ENCODE peak calls at places on chromosomes 3 and 15, in five cellular contexts. One of them, this sample, is unnamed.

GRCh38 chr3:129161860-129162271 is 1.0 kb upstream of the ISY1 start:
- DNase-seq in K562: peak; percentile 21
- DNase-seq in HepG2: peak; percentile 18
- DNase-seq in GM12878: no peak
- DNase-seq in SK-N-SH: peak; percentile 38
- DNase-seq in this sample: peak; percentile 51

GRCh38 chr15:77187751-77188464 is 117.0 kb upstream of the TSPAN3 start:
- DNase-seq in K562: no peak
- DNase-seq in HepG2: no peak
- DNase-seq in SK-N-SH: no peak
- DNase-seq in GM12878: peak; percentile 73
- DNase-seq in this sample: peak; percentile 32

GRCh38 chr15:53739187-53739586 is 20.3 kb downstream of the WDR72 start:
- DNase-seq in GM12878: no peak
- DNase-seq in HepG2: no peak
- DNase-seq in SK-N-SH: no peak
- DNase-seq in K562: no peak
- DNase-seq in this sample: no peak

GRCh38 chr15:91196768-91197167 is 96.7 kb downstream of the SV2B start:
- DNase-seq in HepG2: no peak
- DNase-seq in SK-N-SH: peak; percentile 18
- DNase-seq in GM12878: no peak
- DNase-seq in K562: no peak
- DNase-seq in this sample: no peak

GRCh38 chr3:161142486-161142885 is 37.3 kb upstream of the B3GALNT1 start:
- DNase-seq in GM12878: no peak
- DNase-seq in SK-N-SH: no peak
- DNase-seq in HepG2: no peak
- DNase-seq in K562: no peak
- DNase-seq in this sample: no peak

GRCh38 chr15:50225057-50225456 is 40.5 kb downstream of the HDC start:
- DNase-seq in GM12878: no peak
- DNase-seq in SK-N-SH: no peak
- DNase-seq in HepG2: no peak
- DNase-seq in K562: no peak
- DNase-seq in this sample: no peak

GRCh38 chr15:67125589-67126502 is 60.4 kb downstream of the SMAD3 start:
- DNase-seq in HepG2: no peak
- DNase-seq in SK-N-SH: no peak
- DNase-seq in GM12878: no peak
- DNase-seq in K562: peak; percentile 78
- DNase-seq in this sample: no peak

GRCh38 chr3:141331370-141332318 is 36.7 kb upstream of the ZBTB38 start:
- DNase-seq in SK-N-SH: no peak
- DNase-seq in K562: peak; percentile 86
- DNase-seq in HepG2: peak; percentile 53
- DNase-seq in GM12878: peak; percentile 69
- DNase-seq in this sample: no peak

GRCh38 chr3:188627652-188628051 is 473.7 kb downstream of the LPP start:
- DNase-seq in SK-N-SH: no peak
- DNase-seq in HepG2: no peak
- DNase-seq in K562: no peak
- DNase-seq in GM12878: no peak
- DNase-seq in this sample: no peak

GRCh38 chr3:56928379-56929068 is 126.8 kb upstream of the ARHGEF3 start:
- DNase-seq in GM12878: no peak
- DNase-seq in SK-N-SH: no peak
- DNase-seq in HepG2: peak; percentile 25
- DNase-seq in K562: no peak
- DNase-seq in this sample: no peak

GRCh38 chr3:33993631-33994030 is 195.2 kb downstream of the PDCD6IP start:
- DNase-seq in HepG2: no peak
- DNase-seq in GM12878: no peak
- DNase-seq in SK-N-SH: no peak
- DNase-seq in K562: no peak
- DNase-seq in this sample: no peak

GRCh38 chr3:33035596-33035995 is 61.4 kb downstream of the GLB1 start:
- DNase-seq in K562: no peak
- DNase-seq in SK-N-SH: no peak
- DNase-seq in HepG2: no peak
- DNase-seq in GM12878: no peak
- DNase-seq in this sample: no peak

GRCh38 chr3:147184794-147185193 is 221.5 kb downstream of the ZIC4 start:
- DNase-seq in GM12878: no peak
- DNase-seq in HepG2: peak; percentile 91
- DNase-seq in SK-N-SH: no peak
- DNase-seq in K562: no peak
- DNase-seq in this sample: no peak

GRCh38 chr15:83430436-83430835 is 16.7 kb upstream of the SH3GL3 start:
- DNase-seq in K562: no peak
- DNase-seq in SK-N-SH: no peak
- DNase-seq in HepG2: no peak
- DNase-seq in GM12878: no peak
- DNase-seq in this sample: no peak

GRCh38 chr3:70856414-70857162 is 544.1 kb upstream of the MDFIC2 start:
- DNase-seq in HepG2: no peak
- DNase-seq in SK-N-SH: no peak
- DNase-seq in GM12878: no peak
- DNase-seq in K562: no peak
- DNase-seq in this sample: no peak

GRCh38 chr3:152051501-152052404 is 178.3 kb downstream of the SUCNR1 start:
- DNase-seq in SK-N-SH: no peak
- DNase-seq in K562: peak; percentile 9
- DNase-seq in HepG2: peak; percentile 5
- DNase-seq in GM12878: no peak
- DNase-seq in this sample: no peak

GRCh38 chr15:40633178-40633577 is 39.1 kb downstream of the KNL1 start:
- DNase-seq in K562: no peak
- DNase-seq in SK-N-SH: no peak
- DNase-seq in GM12878: no peak
- DNase-seq in HepG2: peak; percentile 7
- DNase-seq in this sample: no peak

GRCh38 chr3:65052101-65052500 is 364.3 kb upstream of the ADAMTS9 start:
- DNase-seq in SK-N-SH: no peak
- DNase-seq in HepG2: no peak
- DNase-seq in GM12878: no peak
- DNase-seq in K562: no peak
- DNase-seq in this sample: no peak

GRCh38 chr15:96102631-96103030 is 227.9 kb upstream of the NR2F2 start:
- DNase-seq in GM12878: no peak
- DNase-seq in SK-N-SH: no peak
- DNase-seq in K562: no peak
- DNase-seq in HepG2: no peak
- DNase-seq in this sample: no peak

GRCh38 chr3:5309181-5309580 is 121.7 kb downstream of the EDEM1 start:
- DNase-seq in GM12878: no peak
- DNase-seq in SK-N-SH: no peak
- DNase-seq in HepG2: no peak
- DNase-seq in K562: no peak
- DNase-seq in this sample: no peak

GRCh38 chr3:354433-354832 is 157.9 kb downstream of the CHL1 start:
- DNase-seq in SK-N-SH: peak; percentile 35
- DNase-seq in GM12878: peak; percentile 60
- DNase-seq in K562: peak; percentile 35
- DNase-seq in HepG2: peak; percentile 56
- DNase-seq in this sample: peak; percentile 13

GRCh38 chr15:33860749-33861148 is 107.5 kb upstream of the CHRM5 start:
- DNase-seq in K562: no peak
- DNase-seq in HepG2: no peak
- DNase-seq in GM12878: no peak
- DNase-seq in SK-N-SH: no peak
- DNase-seq in this sample: no peak

GRCh38 chr3:106277731-106278130 is 408.9 kb upstream of the CBLB start:
- DNase-seq in SK-N-SH: no peak
- DNase-seq in K562: no peak
- DNase-seq in GM12878: no peak
- DNase-seq in HepG2: no peak
- DNase-seq in this sample: no peak

GRCh38 chr3:96865605-96866004 is 51.2 kb downstream of the EPHA6 start:
- DNase-seq in K562: no peak
- DNase-seq in HepG2: no peak
- DNase-seq in GM12878: no peak
- DNase-seq in SK-N-SH: no peak
- DNase-seq in this sample: no peak

GRCh38 chr3:129312671-129313414 is 34.2 kb downstream of the HMCES start:
- DNase-seq in GM12878: no peak
- DNase-seq in K562: peak; percentile 25
- DNase-seq in SK-N-SH: no peak
- DNase-seq in HepG2: no peak
- DNase-seq in this sample: no peak

GRCh38 chr3:111961461-111962269 is 17.2 kb upstream of the ABHD10 start:
- DNase-seq in HepG2: no peak
- DNase-seq in GM12878: no peak
- DNase-seq in K562: no peak
- DNase-seq in SK-N-SH: no peak
- DNase-seq in this sample: no peak

GRCh38 chr3:17935217-17935616 is 192.8 kb upstream of the TBC1D5 start:
- DNase-seq in K562: no peak
- DNase-seq in HepG2: no peak
- DNase-seq in SK-N-SH: peak; percentile 40
- DNase-seq in GM12878: no peak
- DNase-seq in this sample: no peak

GRCh38 chr3:150223090-150223489 is 185.0 kb upstream of the TSC22D2 start:
- DNase-seq in GM12878: no peak
- DNase-seq in HepG2: no peak
- DNase-seq in SK-N-SH: no peak
- DNase-seq in K562: no peak
- DNase-seq in this sample: no peak

GRCh38 chr15:68436680-68437079 is 4.7 kb upstream of the ITGA11 start:
- DNase-seq in SK-N-SH: no peak
- DNase-seq in K562: no peak
- DNase-seq in HepG2: no peak
- DNase-seq in GM12878: no peak
- DNase-seq in this sample: no peak

GRCh38 chr3:72380193-72380592 is 468.1 kb downstream of the SHQ1 start:
- DNase-seq in K562: no peak
- DNase-seq in HepG2: no peak
- DNase-seq in GM12878: no peak
- DNase-seq in SK-N-SH: no peak
- DNase-seq in this sample: no peak

GRCh38 chr3:161890147-161890625 is 393.6 kb downstream of the OTOL1 start:
- DNase-seq in HepG2: no peak
- DNase-seq in SK-N-SH: no peak
- DNase-seq in GM12878: no peak
- DNase-seq in K562: no peak
- DNase-seq in this sample: no peak

GRCh38 chr15:90864507-90864906 is 3.9 kb upstream of the FURIN start:
- DNase-seq in HepG2: no peak
- DNase-seq in SK-N-SH: no peak
- DNase-seq in K562: peak; percentile 24
- DNase-seq in GM12878: no peak
- DNase-seq in this sample: no peak

GRCh38 chr3:126349071-126349470 is 8.1 kb downstream of the KLF15 start:
- DNase-seq in SK-N-SH: no peak
- DNase-seq in GM12878: no peak
- DNase-seq in K562: no peak
- DNase-seq in HepG2: no peak
- DNase-seq in this sample: no peak

GRCh38 chr3:16515885-16516420 is 2.5 kb upstream of the RFTN1 start:
- DNase-seq in HepG2: no peak
- DNase-seq in GM12878: no peak
- DNase-seq in K562: no peak
- DNase-seq in SK-N-SH: peak; percentile 79
- DNase-seq in this sample: no peak

GRCh38 chr15:31437686-31438085 is 111.1 kb downstream of the KLF13 start:
- DNase-seq in GM12878: no peak
- DNase-seq in K562: no peak
- DNase-seq in SK-N-SH: no peak
- DNase-seq in HepG2: no peak
- DNase-seq in this sample: no peak

GRCh38 chr3:174334111-174334510 is 525.0 kb upstream of the NAALADL2 start:
- DNase-seq in HepG2: no peak
- DNase-seq in SK-N-SH: no peak
- DNase-seq in GM12878: no peak
- DNase-seq in K562: no peak
- DNase-seq in this sample: no peak

GRCh38 chr3:36991923-36992805 is 767 bp downstream of the EPM2AIP1 start:
- DNase-seq in K562: peak; percentile 40
- DNase-seq in HepG2: peak; percentile 46
- DNase-seq in SK-N-SH: no peak
- DNase-seq in GM12878: no peak
- DNase-seq in this sample: peak; percentile 31

GRCh38 chr3:180680097-180680430 is 775 bp upstream of the CCDC39 start:
- DNase-seq in K562: no peak
- DNase-seq in GM12878: no peak
- DNase-seq in SK-N-SH: peak; percentile 38
- DNase-seq in HepG2: no peak
- DNase-seq in this sample: peak; percentile 30
- TF ChIP-seq REST in K562: no peak
- TF ChIP-seq REST in GM12878: no peak
- TF ChIP-seq REST in SK-N-SH: no peak
- TF ChIP-seq REST in HepG2: no peak
- TF ChIP-seq REST in this sample: no peak

GRCh38 chr15:22955544-22956085 is 24.6 kb downstream of the CYFIP1 start:
- DNase-seq in GM12878: no peak
- DNase-seq in K562: no peak
- DNase-seq in HepG2: no peak
- DNase-seq in SK-N-SH: no peak
- DNase-seq in this sample: no peak
- TF ChIP-seq GABPA in GM12878: no peak
- TF ChIP-seq GABPA in K562: no peak
- TF ChIP-seq GABPA in HepG2: no peak
- TF ChIP-seq GABPA in SK-N-SH: no peak
- TF ChIP-seq GABPA in this sample: no peak

GRCh38 chr3:15288331-15288726 is 44.1 kb downstream of the SH3BP5 start:
- DNase-seq in HepG2: no peak
- DNase-seq in GM12878: no peak
- DNase-seq in SK-N-SH: no peak
- DNase-seq in K562: no peak
- DNase-seq in this sample: no peak
- TF ChIP-seq REST in HepG2: no peak
- TF ChIP-seq REST in GM12878: no peak
- TF ChIP-seq REST in SK-N-SH: no peak
- TF ChIP-seq REST in K562: no peak
- TF ChIP-seq REST in this sample: no peak

GRCh38 chr3:138049157-138049919 is 39.4 kb downstream of the CLDN18 start:
- DNase-seq in HepG2: no peak
- DNase-seq in SK-N-SH: no peak
- DNase-seq in GM12878: no peak
- DNase-seq in K562: peak; percentile 12
- DNase-seq in this sample: no peak
- TF ChIP-seq GABPA in HepG2: no peak
- TF ChIP-seq GABPA in SK-N-SH: no peak
- TF ChIP-seq GABPA in GM12878: no peak
- TF ChIP-seq GABPA in K562: no peak
- TF ChIP-seq GABPA in this sample: no peak

GRCh38 chr3:195032106-195032759 is 238.7 kb downstream of the XXYLT1 start:
- DNase-seq in K562: no peak
- DNase-seq in HepG2: no peak
- DNase-seq in GM12878: no peak
- DNase-seq in SK-N-SH: no peak
- DNase-seq in this sample: no peak
- TF ChIP-seq REST in K562: no peak
- TF ChIP-seq REST in HepG2: no peak
- TF ChIP-seq REST in GM12878: no peak
- TF ChIP-seq REST in SK-N-SH: no peak
- TF ChIP-seq REST in this sample: no peak

This sample was measured in HL-60.